ENCODE peak calls at places on chromosomes 5 and 9, in ten cellular contexts. C is right lobe of liver, O is RWPE1, X is fibroblast of lung, R is heart left ventricle, F is mucosa of descending colon, D is right atrium auricular region, E is foreskin fibroblast, B is MCF 10A, I is mesothelial cell of epicardium. N is an unnamed sample.

GRCh38 chr9:6488395-6488794 is 75.4 kb downstream of the UHRF2 start:
- DNase-seq in C (no peak), O (no peak), X (no peak), R (no peak), F (no peak), D (no peak), E (no peak), B (no peak), I (no peak), N (no peak)

GRCh38 chr5:56123531-56124243 is 109.4 kb downstream of the ANKRD55 start:
- DNase-seq in C (peak; percentile 66), O (peak; percentile 93), X (peak; percentile 100), R (peak; percentile 64), F (peak; percentile 27), D (peak; percentile 75), E (peak; percentile 97), B (peak; percentile 89), I (no peak), N (peak; percentile 75)

GRCh38 chr5:10588779-10589447 is 25.0 kb downstream of the ANKRD33B start:
- DNase-seq in C (no peak), O (no peak), X (no peak), R (no peak), F (no peak), D (no peak), E (no peak), B (no peak), I (no peak), N (no peak)

GRCh38 chr9:32350682-32351081 is 33.8 kb upstream of the ACO1 start:
- DNase-seq in C (no peak), O (peak; percentile 11), X (peak; percentile 17), R (no peak), F (no peak), D (no peak), E (peak; percentile 11), B (peak; percentile 33), I (no peak), N (no peak)

GRCh38 chr9:90022474-90022873 is 417.7 kb downstream of the GADD45G start:
- DNase-seq in C (no peak), O (no peak), X (peak; percentile 51), R (no peak), F (no peak), D (no peak), E (no peak), B (peak; percentile 18), I (no peak), N (no peak)

GRCh38 chr9:34896112-34896511 is 62.0 kb upstream of the PHF24 start:
- DNase-seq in C (no peak), O (no peak), X (no peak), R (no peak), F (no peak), D (no peak), E (peak; percentile 4), B (peak; percentile 4), I (no peak), N (no peak)

GRCh38 chr5:154230526-154230925 is 40.0 kb downstream of the GALNT10 start:
- DNase-seq in C (no peak), O (no peak), X (no peak), R (no peak), F (no peak), D (no peak), E (no peak), B (no peak), I (no peak), N (no peak)

GRCh38 chr9:111527347-111527746 is 2.4 kb downstream of the ZNF483 start:
- DNase-seq in C (no peak), O (no peak), X (peak; percentile 14), R (no peak), F (no peak), D (no peak), E (no peak), B (no peak), I (no peak), N (no peak)

GRCh38 chr5:130908186-130908585 is 256.9 kb downstream of the HINT1 start:
- DNase-seq in C (no peak), O (no peak), X (no peak), R (no peak), F (no peak), D (no peak), E (no peak), B (no peak), I (no peak), N (no peak)

DNA sequence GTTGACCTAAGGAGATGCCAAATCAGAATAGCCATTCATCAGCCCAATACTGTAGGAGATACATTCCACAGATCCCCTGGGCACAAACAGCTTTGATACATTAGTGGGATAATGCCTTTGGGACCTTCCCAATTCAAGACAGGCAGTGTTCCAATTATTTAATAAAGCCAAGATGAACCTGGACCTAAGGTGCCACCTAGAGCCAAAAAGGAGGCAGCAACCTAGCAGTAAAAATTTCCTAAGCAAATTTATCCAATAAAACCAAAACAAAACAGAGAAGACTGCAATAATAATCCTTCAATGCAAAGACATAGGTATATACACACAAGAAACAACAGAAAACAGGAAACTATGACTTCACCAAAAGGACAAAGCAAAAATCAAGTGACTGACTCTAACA is 253.0 kb downstream of the HINT1 start:
- DNase-seq in C (no peak), O (peak; percentile 36), X (no peak), R (no peak), F (no peak), D (no peak), E (no peak), B (peak; percentile 54), I (no peak), N (no peak)
- TF ChIP-seq CTCF in C (peak; percentile 21), O (no peak), X (no peak), R (no peak), F (no peak), D (no peak), E (no peak), B (peak; percentile 41), I (no peak), N (no peak)

GRCh38 chr9:127608104-127608966 is 3.7 kb upstream of the STXBP1 start:
- DNase-seq in C (peak; percentile 67), O (peak; percentile 98), X (peak; percentile 48), R (peak; percentile 88), F (peak; percentile 80), D (no peak), E (peak; percentile 73), B (peak; percentile 62), I (peak; percentile 87), N (peak; percentile 74)

GRCh38 chr9:127612993-127613954 is 1.2 kb downstream of the STXBP1 start:
- DNase-seq in C (peak; percentile 65), O (peak; percentile 75), X (peak; percentile 73), R (peak; percentile 87), F (peak; percentile 65), D (peak; percentile 92), E (peak; percentile 90), B (peak; percentile 56), I (peak; percentile 20), N (peak; percentile 85)

GRCh38 chr9:127614961-127615360 is 2.9 kb downstream of the STXBP1 start:
- DNase-seq in C (no peak), O (no peak), X (no peak), R (no peak), F (no peak), D (no peak), E (no peak), B (no peak), I (no peak), N (no peak)

GRCh38 chr9:127611796-127612790 is at the start of gene STXBP1:
- DNase-seq in C (peak; percentile 90), O (peak; percentile 98), X (peak; percentile 70), R (peak; percentile 95), F (peak; percentile 93), D (peak; percentile 83), E (peak; percentile 95), B (peak; percentile 81), I (peak; percentile 89), N (peak; percentile 86)
- TF ChIP-seq CTCF in C (no peak), O (peak; percentile 24), X (peak; percentile 25), R (peak; percentile 50), F (no peak), D (no peak), E (no peak), B (no peak), I (no peak), N (no peak)

GRCh38 chr5:473344-474192 is 30.6 kb downstream of the EXOC3 start:
- DNase-seq in C (no peak), O (peak; percentile 29), X (peak; percentile 47), R (no peak), F (no peak), D (no peak), E (peak; percentile 70), B (peak; percentile 32), I (peak; percentile 37), N (no peak)

GRCh38 chr5:471750-472058 is 28.7 kb downstream of the EXOC3 start:
- DNase-seq in C (no peak), O (no peak), X (no peak), R (no peak), F (no peak), D (no peak), E (no peak), B (no peak), I (no peak), N (no peak)

GRCh38 chr5:470961-471749 is 28.2 kb downstream of the EXOC3 start:
- DNase-seq in C (peak; percentile 38), O (no peak), X (no peak), R (peak; percentile 52), F (peak; percentile 25), D (no peak), E (peak; percentile 39), B (no peak), I (no peak), N (no peak)

GRCh38 chr5:472656-473343 is 29.8 kb downstream of the EXOC3 start:
- DNase-seq in C (peak; percentile 91), O (peak; percentile 95), X (peak; percentile 72), R (peak; percentile 95), F (peak; percentile 94), D (peak; percentile 75), E (peak; percentile 93), B (peak; percentile 70), I (peak; percentile 87), N (peak; percentile 86)

DNA sequence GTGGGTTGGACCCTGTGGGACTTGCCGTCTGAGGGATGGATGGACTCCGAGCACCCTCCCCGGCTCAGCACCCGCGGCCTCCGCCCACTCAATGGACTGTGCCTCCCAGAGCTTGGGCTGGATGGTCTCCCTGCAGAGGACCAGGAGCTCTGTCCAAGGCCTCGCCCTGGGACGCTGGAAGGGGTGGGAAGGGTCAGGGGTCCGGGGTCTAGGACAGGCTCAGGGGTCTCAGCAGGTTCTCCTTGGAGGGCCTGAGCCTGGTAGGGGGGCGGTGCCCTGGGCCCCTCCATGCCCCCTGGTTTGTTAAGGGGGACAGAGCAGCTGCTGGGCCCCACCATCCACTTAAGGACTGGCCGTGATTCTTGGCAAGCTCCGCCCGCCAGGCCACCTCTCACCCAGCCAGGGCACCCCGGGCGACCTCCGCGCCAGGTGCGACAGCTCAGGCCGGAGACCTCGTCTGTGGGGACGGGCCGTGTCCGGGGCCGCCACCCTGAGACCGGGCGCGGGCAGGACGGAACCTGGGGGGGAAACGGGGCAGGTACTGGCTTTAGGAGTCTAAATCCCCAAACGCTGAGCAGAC is 29.2 kb downstream of the EXOC3 start:
- DNase-seq in C (peak; percentile 70), O (no peak), X (peak; percentile 13), R (peak; percentile 69), F (peak; percentile 72), D (no peak), E (peak; percentile 41), B (peak; percentile 34), I (peak; percentile 19), N (no peak)
- TF ChIP-seq CTCF in C (no peak), O (no peak), X (no peak), R (no peak), F (no peak), D (no peak), E (no peak), B (no peak), I (no peak), N (no peak)

DNA sequence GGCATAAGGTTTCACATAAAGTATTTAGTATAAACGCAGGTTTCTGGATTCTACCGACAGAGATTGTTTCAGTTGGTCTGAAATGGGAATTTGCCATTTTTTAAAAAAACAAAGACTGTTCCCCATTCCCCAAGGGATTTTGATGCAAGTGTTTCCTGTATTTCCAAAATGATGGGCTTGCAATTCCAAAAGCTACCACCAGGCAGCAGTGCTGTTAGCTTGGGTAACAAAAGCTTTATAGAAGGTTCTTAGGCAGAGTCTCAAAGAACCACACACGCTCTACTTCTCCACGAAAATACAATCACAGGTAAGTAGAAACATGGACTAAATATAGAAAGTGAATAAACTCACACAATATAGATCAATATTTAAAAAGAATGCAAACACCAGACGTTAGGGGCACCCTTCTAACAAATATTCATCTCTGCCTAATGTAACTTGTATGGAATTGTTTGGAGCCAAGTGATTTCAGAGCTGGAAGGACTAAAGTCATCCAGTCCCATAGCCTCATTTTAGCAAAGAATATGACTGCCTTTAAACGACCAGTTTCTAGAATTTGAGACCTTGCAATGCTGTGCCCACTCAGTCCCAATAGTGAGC is 154.3 kb downstream of the SPOCK1 start:
- DNase-seq in C (no peak), O (peak; percentile 29), X (peak; percentile 52), R (no peak), F (no peak), D (peak; percentile 62), E (peak; percentile 85), B (peak; percentile 78), I (no peak), N (no peak)
- TF ChIP-seq CTCF in C (peak; percentile 85), O (peak; percentile 67), X (peak; percentile 99), R (peak; percentile 55), F (peak; percentile 64), D (peak; percentile 73), E (peak; percentile 95), B (peak; percentile 94), I (peak; percentile 90), N (no peak)

N was measured in coronary artery.